ENCODE peak calls at places on chromosome 22, in eight cellular contexts. T, X, E, G, O, Y, A and K are unnamed samples.
A peak's percentile ranks its signal among the peaks of the same experiment; 100 is the strongest.

GRCh38 chr22:40685406-40685805 is 6.1 kb downstream of the MCHR1 start:
- DNase-seq in T (no peak), X (no peak), E (no peak), G (peak; percentile 32), O (no peak), Y (no peak), A (no peak), K (no peak)

GRCh38 chr22:50732681-50733080 is 5.3 kb upstream of the ACR start:
- DNase-seq in T (no peak), X (no peak), E (no peak), G (no peak), O (no peak), Y (no peak), A (no peak), K (no peak)

GRCh38 chr22:24937114-24937513 is 9.4 kb downstream of the LHFPL7 start:
- DNase-seq in T (peak; percentile 44), X (no peak), E (no peak), G (no peak), O (no peak), Y (peak; percentile 35), A (peak; percentile 72), K (no peak)

GRCh38 chr22:47565607-47566006 is 803.2 kb downstream of the TBC1D22A start:
- DNase-seq in T (no peak), X (no peak), E (no peak), G (no peak), O (no peak), Y (no peak), A (no peak), K (no peak)

GRCh38 chr22:48459859-48460823 is 1367.5 kb downstream of the BRD1 start:
- DNase-seq in T (no peak), X (no peak), E (no peak), G (no peak), O (no peak), Y (no peak), A (no peak), K (no peak)

GRCh38 chr22:22893077-22893805 is 5.6 kb downstream of the IGLL5 start:
- DNase-seq in T (no peak), X (no peak), E (no peak), G (no peak), O (no peak), Y (no peak), A (no peak), K (no peak)

GRCh38 chr22:34722901-34723300 is 343.1 kb upstream of the ISX start:
- DNase-seq in T (no peak), X (no peak), E (no peak), G (no peak), O (no peak), Y (no peak), A (no peak), K (no peak)

GRCh38 chr22:35023692-35024363 is 42.1 kb upstream of the ISX start:
- DNase-seq in T (peak; percentile 14), X (peak; percentile 71), E (peak; percentile 3), G (no peak), O (peak; percentile 73), Y (peak; percentile 51), A (peak; percentile 97), K (peak; percentile 70)

GRCh38 chr22:25334091-25334490 is 114.7 kb downstream of the CRYBB2 start:
- DNase-seq in T (peak; percentile 43), X (peak; percentile 72), E (no peak), G (no peak), O (peak; percentile 78), Y (peak; percentile 55), A (peak; percentile 94), K (peak; percentile 38)

GRCh38 chr22:22787805-22788459 is 99.7 kb upstream of the IGLL5 start:
- DNase-seq in T (peak; percentile 20), X (peak; percentile 68), E (peak; percentile 56), G (peak; percentile 57), O (peak; percentile 48), Y (peak; percentile 68), A (peak; percentile 90), K (no peak)

GRCh38 chr22:33202455-33202854 is 144.3 kb upstream of the SYN3 start:
- DNase-seq in T (no peak), X (no peak), E (no peak), G (no peak), O (no peak), Y (no peak), A (no peak), K (no peak)

GRCh38 chr22:22931557-22932270 is 44.1 kb downstream of the IGLL5 start:
- DNase-seq in T (no peak), X (peak; percentile 34), E (no peak), G (no peak), O (no peak), Y (no peak), A (no peak), K (no peak)

GRCh38 chr22:44142421-44143116 is 38.2 kb upstream of the PARVG start:
- DNase-seq in T (no peak), X (no peak), E (no peak), G (no peak), O (no peak), Y (no peak), A (no peak), K (no peak)

GRCh38 chr22:48431536-48432315 is 1395.9 kb downstream of the BRD1 start:
- DNase-seq in T (no peak), X (no peak), E (no peak), G (no peak), O (no peak), Y (no peak), A (no peak), K (no peak)

GRCh38 chr22:37256075-37256726 is 12.1 kb upstream of the RAC2 start:
- DNase-seq in T (no peak), X (no peak), E (no peak), G (no peak), O (no peak), Y (no peak), A (peak; percentile 48), K (no peak)

GRCh38 chr22:33920927-33921575 is 775 bp upstream of the LARGE1 start:
- DNase-seq in T (peak; percentile 96), X (peak; percentile 99), E (peak; percentile 36), G (peak; percentile 79), O (peak; percentile 99), Y (peak; percentile 99), A (peak; percentile 100), K (peak; percentile 98)

GRCh38 chr22:46122980-46123693 is 27.2 kb upstream of the PPARA start:
- DNase-seq in T (no peak), X (no peak), E (no peak), G (no peak), O (no peak), Y (peak; percentile 19), A (no peak), K (no peak)

GRCh38 chr22:24001314-24001713 is 3.9 kb downstream of the GSTT4 start:
- DNase-seq in T (no peak), X (no peak), E (no peak), G (no peak), O (no peak), Y (no peak), A (peak; percentile 86), K (no peak)

GRCh38 chr22:17674152-17674551 is 35.6 kb downstream of the BCL2L13 start:
- DNase-seq in T (no peak), X (no peak), E (no peak), G (no peak), O (no peak), Y (no peak), A (no peak), K (no peak)

GRCh38 chr22:24996420-24996952 is 44.0 kb downstream of the KIAA1671 start:
- DNase-seq in T (no peak), X (no peak), E (no peak), G (no peak), O (no peak), Y (peak; percentile 42), A (peak; percentile 96), K (peak; percentile 33)

GRCh38 chr22:27135582-27135981 is 478.2 kb downstream of the MIAT start:
- DNase-seq in T (peak; percentile 74), X (no peak), E (no peak), G (no peak), O (no peak), Y (peak; percentile 72), A (no peak), K (no peak)

GRCh38 chr22:45865561-45866397 is 111.2 kb downstream of the WNT7B start:
- DNase-seq in T (no peak), X (peak; percentile 20), E (no peak), G (no peak), O (no peak), Y (no peak), A (peak; percentile 64), K (peak; percentile 38)

GRCh38 chr22:27625769-27626674 is 175.5 kb downstream of the MN1 start:
- DNase-seq in T (no peak), X (no peak), E (no peak), G (no peak), O (no peak), Y (peak; percentile 43), A (no peak), K (no peak)

GRCh38 chr22:24441406-24442351 is 14.3 kb downstream of the ADORA2A start:
- DNase-seq in T (no peak), X (peak; percentile 21), E (no peak), G (no peak), O (peak; percentile 50), Y (no peak), A (peak; percentile 39), K (no peak)

GRCh38 chr22:31342389-31343125 is 3.6 kb downstream of the PATZ1 start:
- DNase-seq in T (no peak), X (no peak), E (no peak), G (no peak), O (no peak), Y (no peak), A (no peak), K (no peak)
- H3K4me3 ChIP-seq in T (peak overlapping the region; percentile 9), X (peak overlapping the region; percentile 70), E (no peak overlapping the region), G (peak overlapping the region; percentile 76), O (no peak overlapping the region), Y (no peak overlapping the region), A (peak overlapping the region; percentile 91), K (peak overlapping the region; percentile 18)

DNA sequence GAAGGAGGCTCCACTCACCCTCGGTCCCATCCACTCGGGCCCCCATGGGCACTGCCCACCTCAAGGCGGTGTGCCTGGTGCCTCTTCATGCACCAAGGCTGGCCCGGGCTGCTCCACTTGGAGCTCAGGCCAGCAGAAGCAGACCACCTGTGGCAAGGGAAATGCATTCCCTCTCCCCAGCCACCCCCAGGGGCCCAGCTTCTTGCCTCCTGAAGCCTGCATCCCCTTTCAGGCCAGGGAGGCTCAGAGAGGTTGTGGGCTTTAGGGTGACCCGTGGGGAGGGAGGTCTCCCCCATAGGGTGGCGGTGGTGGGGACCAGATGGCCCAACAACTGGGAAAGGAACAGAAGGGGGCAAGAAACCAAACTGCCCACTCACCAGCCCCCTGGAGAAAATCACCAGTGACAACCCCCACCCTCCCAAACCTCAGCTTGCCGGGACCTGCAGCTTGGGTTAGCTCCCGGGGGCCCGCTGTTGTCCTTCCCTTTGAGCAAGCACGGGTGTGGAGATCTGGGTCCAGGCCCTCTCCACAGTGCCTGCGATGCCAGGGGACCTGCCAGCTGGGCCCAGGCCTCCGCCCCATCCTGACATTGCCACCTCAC is 8.4 kb downstream of the CBX6 start:
- DNase-seq in T (no peak), X (no peak), E (no peak), G (no peak), O (no peak), Y (no peak), A (peak; percentile 47), K (no peak)
- H3K36me3 ChIP-seq in T (peaks cover 5% of the 10 kb centered on the region), X (peaks cover 37% of the 10 kb centered on the region), E (peaks cover 37% of the 10 kb centered on the region), G (no peaks in the 10 kb centered on the region), O (no peaks in the 10 kb centered on the region), Y (no peaks in the 10 kb centered on the region), A (peaks cover 15% of the 10 kb centered on the region), K (no peaks in the 10 kb centered on the region)

GRCh38 chr22:36106910-36107309 is 53.6 kb downstream of the APOL3 start:
- DNase-seq in T (no peak), X (no peak), E (no peak), G (no peak), O (no peak), Y (no peak), A (no peak), K (no peak)
- H3K4me3 ChIP-seq in T (no peak overlapping the region), X (no peak overlapping the region), E (no peak overlapping the region), G (no peak overlapping the region), O (no peak overlapping the region), Y (no peak overlapping the region), A (no peak overlapping the region), K (no peak overlapping the region)

GRCh38 chr22:39477542-39477941 is 20.7 kb downstream of the MGAT3 start:
- DNase-seq in T (no peak), X (no peak), E (no peak), G (no peak), O (no peak), Y (no peak), A (no peak), K (no peak)
- H3K36me3 ChIP-seq in T (no peaks in the 10 kb centered on the region), X (no peaks in the 10 kb centered on the region), E (no peaks in the 10 kb centered on the region), G (no peaks in the 10 kb centered on the region), O (no peaks in the 10 kb centered on the region), Y (no peaks in the 10 kb centered on the region), A (no peaks in the 10 kb centered on the region), K (no peaks in the 10 kb centered on the region)